ENCODE peak calls at places on chromosome 3, in eight cellular contexts. O is upper lobe of right lung; D is NT2/D1; L is neuronal stem cell; E is left ventricle myocardium inferior; N is lower lobe of right lung; H is spleen; B is CD8-positive, alpha-beta memory T cell. I is an unnamed sample.

GRCh38 chr3:119279101-119279554 is 15.1 kb upstream of the ARHGAP31 start:
- DNase-seq in O (peak; percentile 81), D (no peak), L (peak; percentile 56), E (peak; percentile 75), N (peak; percentile 68), H (peak; percentile 66), B (no peak), I (no peak)

GRCh38 chr3:81965696-81966095 is 204.3 kb upstream of the GBE1 start:
- DNase-seq in O (no peak), D (peak; percentile 38), L (no peak), E (no peak), N (no peak), H (no peak), B (no peak), I (no peak)

GRCh38 chr3:11291808-11292207 is 19.6 kb downstream of the ATG7 start:
- DNase-seq in O (no peak), D (no peak), L (no peak), E (no peak), N (no peak), H (no peak), B (no peak), I (no peak)

GRCh38 chr3:69210068-69210730 is 87.8 kb upstream of the LMOD3 start:
- DNase-seq in O (no peak), D (no peak), L (no peak), E (no peak), N (no peak), H (no peak), B (no peak), I (no peak)

GRCh38 chr3:188881954-188882641 is 289.7 kb upstream of the TPRG1 start:
- DNase-seq in O (no peak), D (no peak), L (no peak), E (no peak), N (no peak), H (no peak), B (no peak), I (no peak)

GRCh38 chr3:184158394-184158793 is 3.2 kb downstream of the DVL3 start:
- DNase-seq in O (no peak), D (no peak), L (no peak), E (no peak), N (no peak), H (peak; percentile 41), B (no peak), I (peak; percentile 36)

GRCh38 chr3:139518926-139519842 is 20.4 kb downstream of the RBP1 start:
- DNase-seq in O (no peak), D (no peak), L (no peak), E (no peak), N (no peak), H (no peak), B (no peak), I (no peak)

GRCh38 chr3:31947671-31948091 is 33.4 kb downstream of the OSBPL10 start:
- DNase-seq in O (no peak), D (no peak), L (no peak), E (no peak), N (no peak), H (no peak), B (no peak), I (no peak)

GRCh38 chr3:29503969-29504368 is 223.1 kb downstream of the RBMS3 start:
- DNase-seq in O (no peak), D (no peak), L (no peak), E (no peak), N (no peak), H (no peak), B (no peak), I (no peak)

GRCh38 chr3:184543848-184544512 is 17.6 kb upstream of the EPHB3 start:
- DNase-seq in O (peak; percentile 67), D (peak; percentile 91), L (peak; percentile 91), E (peak; percentile 49), N (peak; percentile 58), H (peak; percentile 83), B (peak; percentile 78), I (peak; percentile 90)

GRCh38 chr3:189629803-189630455 is 1.3 kb upstream of the TP63 start:
- DNase-seq in O (peak; percentile 71), D (no peak), L (no peak), E (peak; percentile 25), N (peak; percentile 52), H (no peak), B (no peak), I (no peak)

GRCh38 chr3:117346878-117347277 is 637.3 kb downstream of the TUSC7 start:
- DNase-seq in O (no peak), D (no peak), L (no peak), E (no peak), N (no peak), H (no peak), B (no peak), I (no peak)

GRCh38 chr3:142269777-142270176 is 44.4 kb upstream of the GK5 start:
- DNase-seq in O (no peak), D (no peak), L (no peak), E (no peak), N (no peak), H (no peak), B (no peak), I (no peak)

GRCh38 chr3:58519668-58520402 is 17.2 kb downstream of the ACOX2 start:
- DNase-seq in O (no peak), D (no peak), L (no peak), E (no peak), N (no peak), H (no peak), B (no peak), I (no peak)

GRCh38 chr3:144875251-144875650 is 903.6 kb downstream of the DIPK2A start:
- DNase-seq in O (no peak), D (no peak), L (no peak), E (no peak), N (no peak), H (no peak), B (no peak), I (no peak)

GRCh38 chr3:73637042-73637441 is 12.3 kb upstream of the PDZRN3 start:
- DNase-seq in O (no peak), D (no peak), L (no peak), E (no peak), N (no peak), H (no peak), B (no peak), I (no peak)

GRCh38 chr3:161420746-161421145 is 49.4 kb upstream of the SPTSSB start:
- DNase-seq in O (no peak), D (peak; percentile 50), L (peak; percentile 33), E (no peak), N (no peak), H (no peak), B (no peak), I (peak; percentile 46)

GRCh38 chr3:136919799-136920580 is 37.8 kb upstream of the IL20RB start:
- DNase-seq in O (no peak), D (no peak), L (no peak), E (no peak), N (no peak), H (no peak), B (peak; percentile 29), I (no peak)

GRCh38 chr3:171506743-171507319 is 46.6 kb upstream of the TNIK start:
- DNase-seq in O (no peak), D (no peak), L (no peak), E (no peak), N (no peak), H (no peak), B (no peak), I (no peak)

DNA sequence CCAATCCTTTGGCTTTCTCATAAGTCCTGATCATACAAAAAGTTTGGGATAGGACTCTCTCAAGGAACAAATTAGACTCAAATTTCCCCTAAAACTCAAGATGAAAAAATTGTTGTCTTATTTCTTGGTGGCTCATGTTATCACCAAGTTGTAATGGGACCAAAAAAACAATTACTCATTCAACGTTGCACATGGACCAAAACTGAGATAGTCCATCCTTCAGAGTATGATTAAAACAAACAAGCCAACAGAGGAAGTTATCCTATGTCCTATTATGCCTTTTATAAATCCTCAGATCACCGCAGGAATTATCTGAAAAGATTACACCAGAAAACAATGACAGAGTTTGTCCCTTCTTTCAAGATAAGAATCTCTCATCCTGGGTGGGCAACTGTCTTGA is 90.6 kb downstream of the FOXP1 start:
- DNase-seq in O (no peak), D (no peak), L (no peak), E (no peak), N (no peak), H (no peak), B (no peak), I (no peak)
- H3K4me3 ChIP-seq in O (no peak overlapping the region), D (no peak overlapping the region), L (no peak overlapping the region), E (no peak overlapping the region), N (no peak overlapping the region), H (peak overlapping the region; percentile 33), B (peak overlapping the region; percentile 62), I (no peak overlapping the region)

GRCh38 chr3:194306109-194306686 is 44.9 kb downstream of the CPN2 start:
- DNase-seq in O (peak; percentile 53), D (no peak), L (no peak), E (no peak), N (no peak), H (peak; percentile 91), B (peak; percentile 69), I (no peak)

GRCh38 chr3:194308635-194309213 is 42.4 kb downstream of the CPN2 start:
- DNase-seq in O (peak; percentile 2), D (no peak), L (no peak), E (no peak), N (no peak), H (peak; percentile 63), B (no peak), I (no peak)

GRCh38 chr3:194306771-194307640 is 44.1 kb downstream of the CPN2 start:
- DNase-seq in O (peak; percentile 33), D (no peak), L (no peak), E (no peak), N (no peak), H (peak; percentile 75), B (peak; percentile 46), I (no peak)

GRCh38 chr3:194310060-194310481 is 41.1 kb downstream of the CPN2 start:
- DNase-seq in O (peak; percentile 44), D (no peak), L (no peak), E (no peak), N (no peak), H (peak; percentile 42), B (no peak), I (no peak)

DNA sequence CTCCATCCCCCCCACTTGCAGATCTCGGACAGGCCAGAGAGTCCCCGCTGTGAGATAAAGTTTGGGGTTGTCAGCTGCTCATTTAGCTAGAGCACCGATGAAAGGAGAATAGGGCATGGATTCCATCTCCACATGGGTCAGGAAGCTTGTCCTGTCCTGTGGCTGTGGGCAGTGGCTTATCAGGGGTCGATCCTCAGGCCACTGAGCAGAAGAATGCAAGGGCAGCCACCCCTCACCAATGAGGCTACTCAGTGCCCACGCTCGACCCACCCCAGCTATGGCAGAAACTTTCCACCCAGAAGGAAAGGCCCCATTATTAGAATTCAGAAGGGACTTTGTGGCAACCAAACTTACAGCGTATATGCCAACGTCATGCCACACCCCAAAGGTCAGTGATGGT is 43.3 kb downstream of the CPN2 start:
- DNase-seq in O (peak; percentile 35), D (no peak), L (no peak), E (no peak), N (no peak), H (peak; percentile 64), B (no peak), I (no peak)
- H3K27me3 ChIP-seq in O (no peaks in the 10 kb centered on the region), D (peaks cover 23% of the 10 kb centered on the region), L (peaks cover 13% of the 10 kb centered on the region), E (peaks cover 39% of the 10 kb centered on the region), N (no peaks in the 10 kb centered on the region), H (peaks cover 51% of the 10 kb centered on the region), B (no peaks in the 10 kb centered on the region), I (peaks cover 2% of the 10 kb centered on the region)

GRCh38 chr3:50275996-50276761 is 2.7 kb upstream of the LSMEM2 start:
- DNase-seq in O (no peak), D (no peak), L (no peak), E (no peak), N (no peak), H (no peak), B (no peak), I (peak; percentile 87)
- H3K4me3 ChIP-seq in O (no peak overlapping the region), D (no peak overlapping the region), L (no peak overlapping the region), E (no peak overlapping the region), N (no peak overlapping the region), H (peak overlapping the region; percentile 54), B (no peak overlapping the region), I (peak overlapping the region; percentile 41)

GRCh38 chr3:14570089-14570488 is 29.9 kb upstream of the GRIP2 start:
- DNase-seq in O (no peak), D (no peak), L (no peak), E (no peak), N (no peak), H (peak; percentile 84), B (peak; percentile 23), I (no peak)
- H3K27me3 ChIP-seq in O (no peaks in the 10 kb centered on the region), D (no peaks in the 10 kb centered on the region), L (no peaks in the 10 kb centered on the region), E (peaks cover 75% of the 10 kb centered on the region), N (no peaks in the 10 kb centered on the region), H (peaks cover 25% of the 10 kb centered on the region), B (no peaks in the 10 kb centered on the region), I (no peaks in the 10 kb centered on the region)